ENCODE peak calls at places on chromosomes 1 and 21, in four cellular contexts. Z is IMR-90; M is CD8-positive, alpha-beta T cell; V is adrenal gland. Q is an unnamed sample.
A peak's percentile ranks its signal among the peaks of the same experiment; 100 is the strongest.

GRCh38 chr1:1356796-1357401 is 1.5 kb downstream of the MXRA8 start:
- DNase-seq in Z (no peak), M (no peak), V (peak; percentile 24), Q (no peak)

GRCh38 chr1:234473123-234473522 is 5.9 kb downstream of the TARBP1 start:
- DNase-seq in Z (no peak), M (no peak), V (no peak), Q (no peak)

GRCh38 chr1:154791292-154792278 is 78.5 kb downstream of the KCNN3 start:
- DNase-seq in Z (peak; percentile 21), M (peak; percentile 75), V (peak; percentile 19), Q (no peak)

GRCh38 chr21:32370971-32371766 is 21.6 kb downstream of the URB1 start:
- DNase-seq in Z (peak; percentile 49), M (no peak), V (no peak), Q (no peak)

GRCh38 chr1:64624446-64624766 is 120.5 kb upstream of the RAVER2 start:
- DNase-seq in Z (peak; percentile 57), M (no peak), V (no peak), Q (no peak)

GRCh38 chr1:155864393-155864792 is 5.0 kb downstream of the SYT11 start:
- DNase-seq in Z (peak; percentile 68), M (no peak), V (no peak), Q (no peak)

GRCh38 chr1:215749423-215749822 is 182.3 kb downstream of the KCTD3 start:
- DNase-seq in Z (peak; percentile 90), M (no peak), V (no peak), Q (no peak)

GRCh38 chr1:199982606-199983005 is 44.9 kb upstream of the NR5A2 start:
- DNase-seq in Z (no peak), M (no peak), V (no peak), Q (no peak)

GRCh38 chr1:192045038-192045575 is 113.2 kb upstream of the RGS18 start:
- DNase-seq in Z (no peak), M (no peak), V (no peak), Q (no peak)

GRCh38 chr1:7584157-7584556 is 186.9 kb upstream of the VAMP3 start:
- DNase-seq in Z (no peak), M (no peak), V (no peak), Q (no peak)

GRCh38 chr21:15210235-15210678 is 145.5 kb upstream of the NRIP1 start:
- DNase-seq in Z (no peak), M (no peak), V (peak; percentile 70), Q (no peak)

GRCh38 chr1:94783342-94784264 is 36.6 kb upstream of the SLC44A3 start:
- DNase-seq in Z (peak; percentile 94), M (no peak), V (peak; percentile 57), Q (peak; percentile 40)

GRCh38 chr1:223258751-223259177 is 105.2 kb downstream of the SUSD4 start:
- DNase-seq in Z (peak; percentile 77), M (no peak), V (peak; percentile 69), Q (no peak)

GRCh38 chr1:150362721-150363425 is 1.1 kb upstream of the RPRD2 start:
- DNase-seq in Z (no peak), M (peak; percentile 14), V (no peak), Q (no peak)

GRCh38 chr1:4655674-4656532 is 1.5 kb downstream of the AJAP1 start:
- DNase-seq in Z (no peak), M (no peak), V (peak; percentile 34), Q (peak; percentile 78)

GRCh38 chr1:115322631-115323030 is 15.4 kb downstream of the NGF start:
- DNase-seq in Z (peak; percentile 66), M (no peak), V (no peak), Q (no peak)

GRCh38 chr1:166272851-166273250 is 106.0 kb upstream of the FAM78B start:
- DNase-seq in Z (no peak), M (no peak), V (no peak), Q (no peak)

GRCh38 chr1:162412002-162412401 is at the start of gene SH2D1B:
- DNase-seq in Z (no peak), M (no peak), V (no peak), Q (no peak)

GRCh38 chr1:27129225-27129624 is 25.7 kb downstream of the SLC9A1 start:
- DNase-seq in Z (no peak), M (no peak), V (no peak), Q (no peak)

GRCh38 chr1:223197923-223198627 is 55.0 kb upstream of the TLR5 start:
- DNase-seq in Z (no peak), M (no peak), V (no peak), Q (no peak)

GRCh38 chr1:211648980-211649934 is 26.2 kb downstream of the NEK2 start:
- DNase-seq in Z (peak; percentile 35), M (no peak), V (peak; percentile 74), Q (no peak)

GRCh38 chr1:180521474-180522203 is 19.3 kb upstream of the ACBD6 start:
- DNase-seq in Z (no peak), M (no peak), V (no peak), Q (no peak)

GRCh38 chr1:167620002-167620401 is 10.0 kb upstream of the RCSD1 start:
- DNase-seq in Z (no peak), M (no peak), V (no peak), Q (no peak)
- H3K27ac ChIP-seq in Z (no peak overlapping the region), M (no peak overlapping the region), V (no peak overlapping the region), Q (no peak overlapping the region)

GRCh38 chr21:30717105-30717504 is 1.5 kb downstream of the KRTAP21-3 start:
- DNase-seq in Z (no peak), M (no peak), V (no peak), Q (no peak)

GRCh38 chr21:30714436-30714835 is 4.1 kb downstream of the KRTAP21-3 start:
- DNase-seq in Z (no peak), M (no peak), V (no peak), Q (no peak)

GRCh38 chr21:30718239-30718909 is at the start of gene KRTAP21-3:
- DNase-seq in Z (no peak), M (no peak), V (no peak), Q (no peak)

GRCh38 chr21:30714946-30715345 is 3.6 kb downstream of the KRTAP21-3 start:
- DNase-seq in Z (no peak), M (no peak), V (no peak), Q (no peak)

DNA sequence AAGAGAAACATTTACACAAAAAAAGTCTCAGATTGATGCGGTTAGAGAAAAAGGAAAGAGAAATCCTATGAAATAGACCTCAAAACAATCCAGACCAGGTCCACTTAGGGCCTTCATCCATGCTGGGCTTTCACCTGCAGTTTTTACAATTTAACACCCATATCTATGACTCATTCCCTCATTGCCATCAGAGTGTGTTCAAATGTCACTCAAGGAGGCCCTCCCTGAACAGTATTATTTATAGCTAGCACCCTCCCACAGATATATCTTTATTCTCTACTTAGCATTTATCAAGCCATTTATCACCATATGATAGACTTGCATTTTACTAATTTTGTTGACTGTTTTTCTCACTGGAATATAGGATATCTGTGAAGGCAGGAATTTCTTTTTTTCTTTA is 824 bp upstream of the KRTAP21-3 start:
- DNase-seq in Z (no peak), M (no peak), V (no peak), Q (no peak)
- H3K27ac ChIP-seq in Z (no peak overlapping the region), M (no peak overlapping the region), V (no peak overlapping the region), Q (no peak overlapping the region)

GRCh38 chr1:214396319-214396718 is 115.4 kb downstream of the SMYD2 start:
- DNase-seq in Z (peak; percentile 67), M (no peak), V (no peak), Q (no peak)

GRCh38 chr1:214401666-214402065 is 120.7 kb downstream of the SMYD2 start:
- DNase-seq in Z (no peak), M (no peak), V (no peak), Q (no peak)

GRCh38 chr1:214398490-214398889 is 117.5 kb downstream of the SMYD2 start:
- DNase-seq in Z (no peak), M (no peak), V (no peak), Q (no peak)

GRCh38 chr1:214400136-214400535 is 119.2 kb downstream of the SMYD2 start:
- DNase-seq in Z (peak; percentile 71), M (no peak), V (no peak), Q (no peak)

DNA sequence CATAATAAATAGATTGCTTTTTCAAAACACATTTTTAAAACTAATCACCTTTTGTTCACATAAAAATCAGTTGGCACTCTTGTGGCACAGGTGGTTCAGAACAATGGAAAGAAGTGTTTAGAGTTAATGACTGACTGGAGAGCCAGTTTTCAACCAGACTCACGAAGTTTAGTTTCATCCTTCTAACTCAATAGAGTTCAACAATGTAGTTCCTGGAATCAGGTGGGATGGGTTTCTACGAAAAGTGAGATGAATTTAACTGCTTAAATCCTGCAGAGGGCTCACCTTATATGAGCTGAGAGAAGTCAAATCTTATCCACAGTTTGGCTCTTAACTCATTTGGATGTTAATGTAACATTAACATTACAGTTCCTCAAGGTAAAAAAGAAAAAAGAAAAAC is 116.5 kb downstream of the SMYD2 start:
- DNase-seq in Z (no peak), M (no peak), V (no peak), Q (no peak)
- H3K27ac ChIP-seq in Z (no peak overlapping the region), M (no peak overlapping the region), V (no peak overlapping the region), Q (no peak overlapping the region)

GRCh38 chr1:204677864-204678263 is 7.7 kb downstream of the LRRN2 start:
- DNase-seq in Z (no peak), M (no peak), V (no peak), Q (no peak)

GRCh38 chr1:204680461-204680860 is 5.1 kb downstream of the LRRN2 start:
- DNase-seq in Z (no peak), M (no peak), V (no peak), Q (no peak)

GRCh38 chr1:204678721-204679455 is 6.7 kb downstream of the LRRN2 start:
- DNase-seq in Z (no peak), M (no peak), V (no peak), Q (no peak)

GRCh38 chr1:204683284-204684205 is 2.0 kb downstream of the LRRN2 start:
- DNase-seq in Z (no peak), M (no peak), V (no peak), Q (no peak)

GRCh38 chr1:204680051-204680450 is 5.5 kb downstream of the LRRN2 start:
- DNase-seq in Z (no peak), M (no peak), V (no peak), Q (no peak)
- H3K27ac ChIP-seq in Z (no peak overlapping the region), M (no peak overlapping the region), V (no peak overlapping the region), Q (no peak overlapping the region)

GRCh38 chr1:35505911-35506798 is 51.0 kb downstream of the KIAA0319L start:
- DNase-seq in Z (peak; percentile 59), M (no peak), V (peak; percentile 70), Q (no peak)

GRCh38 chr1:35507947-35508346 is 49.3 kb downstream of the KIAA0319L start:
- DNase-seq in Z (no peak), M (no peak), V (no peak), Q (no peak)

GRCh38 chr1:35511305-35511704 is 45.9 kb downstream of the KIAA0319L start:
- DNase-seq in Z (no peak), M (no peak), V (no peak), Q (no peak)

GRCh38 chr1:35509558-35509957 is 47.6 kb downstream of the KIAA0319L start:
- DNase-seq in Z (no peak), M (no peak), V (no peak), Q (no peak)

GRCh38 chr1:35506960-35507901 is 50.0 kb downstream of the KIAA0319L start:
- DNase-seq in Z (no peak), M (no peak), V (no peak), Q (no peak)
- H3K27ac ChIP-seq in Z (no peak overlapping the region), M (peak overlapping the region; percentile 17), V (no peak overlapping the region), Q (no peak overlapping the region)

Q was measured in substantia nigra.